ENCODE peak calls at places on chromosomes 12 and 14, in seven cellular contexts. One of them, this sample, is unnamed.

GRCh38 chr14:82009076-82009475 is 475.4 kb upstream of the SEL1L start:
- DNase-seq in right lobe of liver: no peak
- DNase-seq in Peyer's patch: no peak
- DNase-seq in GM12865: no peak
- DNase-seq in AG09309: no peak
- DNase-seq in heart right ventricle: no peak
- DNase-seq in A549: no peak
- DNase-seq in this sample: peak; percentile 2

GRCh38 chr12:118581396-118581795 is 205.0 kb downstream of the SUDS3 start:
- DNase-seq in right lobe of liver: no peak
- DNase-seq in Peyer's patch: no peak
- DNase-seq in GM12865: no peak
- DNase-seq in AG09309: no peak
- DNase-seq in heart right ventricle: no peak
- DNase-seq in A549: no peak
- DNase-seq in this sample: no peak

GRCh38 chr12:128790653-128791373 is 32.9 kb downstream of the SLC15A4 start:
- DNase-seq in right lobe of liver: no peak
- DNase-seq in Peyer's patch: no peak
- DNase-seq in GM12865: no peak
- DNase-seq in AG09309: no peak
- DNase-seq in heart right ventricle: no peak
- DNase-seq in A549: no peak
- DNase-seq in this sample: no peak

GRCh38 chr12:45415393-45415817 is 199.5 kb downstream of the ANO6 start:
- DNase-seq in right lobe of liver: peak; percentile 55
- DNase-seq in Peyer's patch: no peak
- DNase-seq in GM12865: peak; percentile 54
- DNase-seq in AG09309: peak; percentile 99
- DNase-seq in heart right ventricle: peak; percentile 61
- DNase-seq in A549: peak; percentile 78
- DNase-seq in this sample: no peak

GRCh38 chr12:95205685-95206084 is 11.6 kb downstream of the FGD6 start:
- DNase-seq in right lobe of liver: no peak
- DNase-seq in Peyer's patch: no peak
- DNase-seq in GM12865: peak; percentile 49
- DNase-seq in AG09309: peak; percentile 72
- DNase-seq in heart right ventricle: no peak
- DNase-seq in A549: peak; percentile 40
- DNase-seq in this sample: no peak

GRCh38 chr14:104353921-104354701 is 215.7 kb downstream of the KIF26A start:
- DNase-seq in right lobe of liver: peak; percentile 46
- DNase-seq in Peyer's patch: peak; percentile 26
- DNase-seq in GM12865: no peak
- DNase-seq in AG09309: no peak
- DNase-seq in heart right ventricle: peak; percentile 78
- DNase-seq in A549: no peak
- DNase-seq in this sample: no peak

GRCh38 chr12:69266045-69266635 is 26.8 kb downstream of the CPSF6 start:
- DNase-seq in right lobe of liver: no peak
- DNase-seq in Peyer's patch: no peak
- DNase-seq in GM12865: no peak
- DNase-seq in AG09309: no peak
- DNase-seq in heart right ventricle: no peak
- DNase-seq in A549: no peak
- DNase-seq in this sample: no peak

GRCh38 chr14:102516531-102517411 is 7.2 kb upstream of the ANKRD9 start:
- DNase-seq in right lobe of liver: peak; percentile 70
- DNase-seq in Peyer's patch: peak; percentile 78
- DNase-seq in GM12865: peak; percentile 50
- DNase-seq in AG09309: no peak
- DNase-seq in heart right ventricle: no peak
- DNase-seq in A549: peak; percentile 67
- DNase-seq in this sample: no peak

DNA sequence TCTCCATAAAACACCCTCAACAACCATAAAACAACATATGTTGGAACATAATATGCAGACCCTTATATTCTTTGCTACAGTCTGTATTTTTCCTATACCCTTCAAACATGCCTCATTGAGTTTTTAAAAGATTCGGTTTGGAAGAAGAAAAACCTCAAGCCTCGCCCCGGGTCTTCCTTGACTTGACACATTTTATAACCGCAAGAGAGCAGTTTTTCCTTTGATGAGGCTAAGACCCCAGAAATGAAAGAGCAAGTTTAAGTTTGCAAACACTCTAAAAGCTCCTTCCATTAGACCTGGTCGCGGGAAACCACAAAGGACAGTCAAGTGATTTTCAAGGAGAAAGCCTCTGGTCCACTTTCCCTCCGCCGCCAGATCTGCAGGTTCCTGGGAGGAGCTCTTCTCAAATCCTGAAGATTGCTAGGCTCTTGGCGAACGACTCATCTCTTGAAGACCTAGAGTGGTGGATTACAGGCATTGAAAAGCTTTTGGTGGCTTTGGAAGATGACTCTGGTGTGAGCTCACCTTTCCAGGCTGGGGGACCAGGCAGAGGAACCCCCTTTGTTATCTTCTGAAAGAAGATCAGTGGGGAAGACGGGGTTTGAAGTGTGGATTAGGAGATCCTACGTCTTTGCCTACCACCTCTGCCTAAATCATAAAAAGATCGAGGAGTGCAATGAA is at the start of gene ASCL4:
- DNase-seq in right lobe of liver: no peak
- DNase-seq in Peyer's patch: no peak
- DNase-seq in GM12865: no peak
- DNase-seq in AG09309: no peak
- DNase-seq in heart right ventricle: no peak
- DNase-seq in A549: no peak
- DNase-seq in this sample: no peak
- H3K4me3 ChIP-seq in right lobe of liver: no peak within 1 kb of the TSS
- H3K4me3 ChIP-seq in Peyer's patch: peak within 1 kb of the TSS; percentile 29
- H3K4me3 ChIP-seq in GM12865: no peak within 1 kb of the TSS
- H3K4me3 ChIP-seq in AG09309: no peak within 1 kb of the TSS
- H3K4me3 ChIP-seq in heart right ventricle: peak within 1 kb of the TSS; percentile 36
- H3K4me3 ChIP-seq in A549: no peak within 1 kb of the TSS
- H3K4me3 ChIP-seq in this sample: peak within 1 kb of the TSS; percentile 50

GRCh38 chr12:108802666-108803036 is 54.7 kb downstream of the SSH1 start:
- DNase-seq in right lobe of liver: no peak
- DNase-seq in Peyer's patch: no peak
- DNase-seq in GM12865: no peak
- DNase-seq in AG09309: no peak
- DNase-seq in heart right ventricle: no peak
- DNase-seq in A549: no peak
- DNase-seq in this sample: no peak
- H3K4me3 ChIP-seq in right lobe of liver: no peak overlapping the region
- H3K4me3 ChIP-seq in Peyer's patch: no peak overlapping the region
- H3K4me3 ChIP-seq in GM12865: no peak overlapping the region
- H3K4me3 ChIP-seq in AG09309: no peak overlapping the region
- H3K4me3 ChIP-seq in heart right ventricle: peak overlapping the region; percentile 37
- H3K4me3 ChIP-seq in A549: no peak overlapping the region
- H3K4me3 ChIP-seq in this sample: no peak overlapping the region

GRCh38 chr14:24262821-24263733 is at the start of gene TGM1:
- DNase-seq in right lobe of liver: no peak
- DNase-seq in Peyer's patch: no peak
- DNase-seq in GM12865: no peak
- DNase-seq in AG09309: no peak
- DNase-seq in heart right ventricle: no peak
- DNase-seq in A549: no peak
- DNase-seq in this sample: no peak
- H3K4me3 ChIP-seq in right lobe of liver: no peak within 1 kb of the TSS
- H3K4me3 ChIP-seq in Peyer's patch: no peak within 1 kb of the TSS
- H3K4me3 ChIP-seq in GM12865: no peak within 1 kb of the TSS
- H3K4me3 ChIP-seq in AG09309: no peak within 1 kb of the TSS
- H3K4me3 ChIP-seq in heart right ventricle: no peak within 1 kb of the TSS
- H3K4me3 ChIP-seq in A549: no peak within 1 kb of the TSS
- H3K4me3 ChIP-seq in this sample: no peak within 1 kb of the TSS

DNA sequence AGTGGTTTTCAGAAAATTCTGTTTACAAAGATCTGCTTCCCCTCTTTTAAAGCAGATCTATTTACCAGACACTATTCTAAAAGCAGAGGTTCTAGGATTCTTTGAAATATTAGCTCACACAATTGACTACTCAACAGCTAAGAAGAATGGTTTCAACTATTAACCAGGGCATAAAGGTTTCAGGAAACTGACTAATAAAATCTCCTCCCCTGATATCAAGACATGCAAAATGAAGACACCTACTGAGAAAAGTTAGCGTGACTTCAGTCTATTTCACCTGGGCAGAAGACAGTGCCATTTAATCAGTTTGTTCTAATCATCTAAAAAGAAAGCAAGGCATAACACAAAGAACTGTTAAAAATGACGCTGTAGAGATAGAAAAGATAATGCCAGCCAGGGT is 22.2 kb downstream of the DAD1 start:
- DNase-seq in right lobe of liver: no peak
- DNase-seq in Peyer's patch: no peak
- DNase-seq in GM12865: peak; percentile 54
- DNase-seq in AG09309: no peak
- DNase-seq in heart right ventricle: no peak
- DNase-seq in A549: no peak
- DNase-seq in this sample: no peak
- H3K4me3 ChIP-seq in right lobe of liver: no peak overlapping the region
- H3K4me3 ChIP-seq in Peyer's patch: no peak overlapping the region
- H3K4me3 ChIP-seq in GM12865: peak overlapping the region; percentile 45
- H3K4me3 ChIP-seq in AG09309: no peak overlapping the region
- H3K4me3 ChIP-seq in heart right ventricle: no peak overlapping the region
- H3K4me3 ChIP-seq in A549: no peak overlapping the region
- H3K4me3 ChIP-seq in this sample: no peak overlapping the region

DNA sequence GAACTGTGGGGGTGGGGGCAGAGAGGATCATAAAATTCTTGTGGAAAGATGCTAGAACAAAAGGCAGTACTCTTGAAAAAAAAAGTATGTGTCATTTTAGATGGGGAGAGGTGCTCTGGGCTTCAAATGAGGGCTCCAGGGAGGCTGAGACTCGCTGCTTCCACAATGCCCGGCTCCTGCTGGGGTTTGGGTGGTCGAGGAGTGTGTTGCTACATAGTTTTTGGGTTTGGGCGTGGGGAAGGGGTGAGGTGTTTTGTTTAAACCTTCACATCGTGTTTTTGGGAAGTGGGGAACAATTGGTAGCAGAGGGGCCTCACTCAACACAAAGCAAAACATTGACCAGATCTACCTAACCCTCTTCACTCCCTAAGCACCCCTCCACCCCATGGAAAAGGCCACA is 8.1 kb downstream of the ISCA2 start:
- DNase-seq in right lobe of liver: no peak
- DNase-seq in Peyer's patch: no peak
- DNase-seq in GM12865: no peak
- DNase-seq in AG09309: no peak
- DNase-seq in heart right ventricle: no peak
- DNase-seq in A549: no peak
- DNase-seq in this sample: no peak
- H3K4me3 ChIP-seq in right lobe of liver: no peak overlapping the region
- H3K4me3 ChIP-seq in Peyer's patch: no peak overlapping the region
- H3K4me3 ChIP-seq in GM12865: no peak overlapping the region
- H3K4me3 ChIP-seq in AG09309: no peak overlapping the region
- H3K4me3 ChIP-seq in heart right ventricle: no peak overlapping the region
- H3K4me3 ChIP-seq in A549: no peak overlapping the region
- H3K4me3 ChIP-seq in this sample: no peak overlapping the region

GRCh38 chr12:49111206-49111605 is 559 bp upstream of the LMBR1L start:
- DNase-seq in right lobe of liver: no peak
- DNase-seq in Peyer's patch: no peak
- DNase-seq in GM12865: no peak
- DNase-seq in AG09309: no peak
- DNase-seq in heart right ventricle: no peak
- DNase-seq in A549: no peak
- DNase-seq in this sample: no peak
- H3K4me3 ChIP-seq in right lobe of liver: no peak overlapping the region
- H3K4me3 ChIP-seq in Peyer's patch: peak overlapping the region; percentile 93
- H3K4me3 ChIP-seq in GM12865: peak overlapping the region; percentile 85
- H3K4me3 ChIP-seq in AG09309: peak overlapping the region; percentile 30
- H3K4me3 ChIP-seq in heart right ventricle: peak overlapping the region; percentile 99
- H3K4me3 ChIP-seq in A549: peak overlapping the region; percentile 89
- H3K4me3 ChIP-seq in this sample: peak overlapping the region; percentile 44

This sample was measured in NT2/D1.